ENCODE peak calls at places on chromosomes 6 and 20, in four cellular contexts. W is cardiac muscle cell, G is HAP-1, I is BJ. F is an unnamed sample.

GRCh38 chr6:129153257-129153656 is 270.3 kb downstream of the LAMA2 start:
- DNase-seq in W (no peak), G (no peak), I (no peak), F (no peak)

GRCh38 chr6:38876470-38876869 is 161.4 kb downstream of the DNAH8 start:
- DNase-seq in W (peak; percentile 58), G (no peak), I (no peak), F (no peak)

GRCh38 chr20:53900380-53900999 is 169.9 kb downstream of the BCAS1 start:
- DNase-seq in W (peak; percentile 70), G (no peak), I (peak; percentile 69), F (peak; percentile 79)

GRCh38 chr6:137728386-137729349 is 138.4 kb upstream of the TNFAIP3 start:
- DNase-seq in W (peak; percentile 96), G (peak; percentile 43), I (no peak), F (peak; percentile 97)

GRCh38 chr20:15498926-15499325 is 1074.3 kb downstream of the KIF16B start:
- DNase-seq in W (no peak), G (no peak), I (no peak), F (no peak)

GRCh38 chr20:51419646-51420045 is 122.9 kb downstream of the NFATC2 start:
- DNase-seq in W (no peak), G (no peak), I (no peak), F (no peak)

GRCh38 chr6:104633125-104633524 is 226.6 kb downstream of the HACE1 start:
- DNase-seq in W (peak; percentile 59), G (no peak), I (no peak), F (no peak)

GRCh38 chr6:5146396-5146795 is 61.3 kb downstream of the PPP1R3G start:
- DNase-seq in W (no peak), G (no peak), I (no peak), F (no peak)

GRCh38 chr6:112109267-112109666 is 21.9 kb downstream of the FAM229B start:
- DNase-seq in W (no peak), G (no peak), I (no peak), F (no peak)

GRCh38 chr20:43460172-43460829 is 2.6 kb downstream of the SRSF6 start:
- DNase-seq in W (no peak), G (no peak), I (no peak), F (no peak)

GRCh38 chr20:63591786-63592355 is 17.8 kb upstream of the HELZ2 start:
- DNase-seq in W (no peak), G (no peak), I (no peak), F (no peak)

GRCh38 chr6:166619912-166620311 is 7.1 kb downstream of the RPS6KA2 start:
- DNase-seq in W (peak; percentile 98), G (no peak), I (peak; percentile 98), F (peak; percentile 67)

GRCh38 chr20:14235355-14235754 is 102.1 kb downstream of the FLRT3 start:
- DNase-seq in W (peak; percentile 21), G (no peak), I (peak; percentile 65), F (peak; percentile 26)

GRCh38 chr6:143902827-143903226 is 38.6 kb downstream of the ZC2HC1B start:
- DNase-seq in W (no peak), G (no peak), I (no peak), F (no peak)

GRCh38 chr20:57996465-57996864 is 232.0 kb downstream of the ANKRD60 start:
- DNase-seq in W (no peak), G (no peak), I (no peak), F (no peak)

GRCh38 chr20:12677925-12678324 is 330.8 kb upstream of the SPTLC3 start:
- DNase-seq in W (no peak), G (no peak), I (no peak), F (no peak)

GRCh38 chr20:33999025-33999629 is 5.4 kb downstream of the RALY start:
- DNase-seq in W (no peak), G (no peak), I (no peak), F (no peak)

GRCh38 chr6:51718533-51718932 is 368.9 kb downstream of the PKHD1 start:
- DNase-seq in W (no peak), G (no peak), I (no peak), F (no peak)

GRCh38 chr20:49969234-49969633 is 13.5 kb upstream of the SNAI1 start:
- DNase-seq in W (no peak), G (no peak), I (no peak), F (no peak)
- H3K4me3 ChIP-seq in W (no peak overlapping the region), G (no peak overlapping the region), I (no peak overlapping the region), F (no peak overlapping the region)

GRCh38 chr6:16243664-16244063 is 5.3 kb downstream of the GMPR start:
- DNase-seq in W (no peak), G (no peak), I (no peak), F (no peak)

GRCh38 chr6:16243055-16243454 is 4.7 kb downstream of the GMPR start:
- DNase-seq in W (peak; percentile 74), G (no peak), I (peak; percentile 28), F (no peak)

GRCh38 chr6:16248271-16248670 is 9.9 kb downstream of the GMPR start:
- DNase-seq in W (no peak), G (no peak), I (no peak), F (no peak)

GRCh38 chr6:16244446-16244845 is 6.1 kb downstream of the GMPR start:
- DNase-seq in W (peak; percentile 32), G (no peak), I (no peak), F (no peak)

GRCh38 chr6:16244869-16245451 is 6.6 kb downstream of the GMPR start:
- DNase-seq in W (peak; percentile 24), G (no peak), I (no peak), F (no peak)
- H3K4me3 ChIP-seq in W (no peak overlapping the region), G (no peak overlapping the region), I (no peak overlapping the region), F (no peak overlapping the region)

GRCh38 chr6:81750660-81751387 is 1.7 kb downstream of the TENT5A start:
- DNase-seq in W (no peak), G (no peak), I (no peak), F (no peak)
- H3K4me3 ChIP-seq in W (peak overlapping the region; percentile 78), G (peak overlapping the region; percentile 55), I (peak overlapping the region; percentile 95), F (peak overlapping the region; percentile 87)

DNA sequence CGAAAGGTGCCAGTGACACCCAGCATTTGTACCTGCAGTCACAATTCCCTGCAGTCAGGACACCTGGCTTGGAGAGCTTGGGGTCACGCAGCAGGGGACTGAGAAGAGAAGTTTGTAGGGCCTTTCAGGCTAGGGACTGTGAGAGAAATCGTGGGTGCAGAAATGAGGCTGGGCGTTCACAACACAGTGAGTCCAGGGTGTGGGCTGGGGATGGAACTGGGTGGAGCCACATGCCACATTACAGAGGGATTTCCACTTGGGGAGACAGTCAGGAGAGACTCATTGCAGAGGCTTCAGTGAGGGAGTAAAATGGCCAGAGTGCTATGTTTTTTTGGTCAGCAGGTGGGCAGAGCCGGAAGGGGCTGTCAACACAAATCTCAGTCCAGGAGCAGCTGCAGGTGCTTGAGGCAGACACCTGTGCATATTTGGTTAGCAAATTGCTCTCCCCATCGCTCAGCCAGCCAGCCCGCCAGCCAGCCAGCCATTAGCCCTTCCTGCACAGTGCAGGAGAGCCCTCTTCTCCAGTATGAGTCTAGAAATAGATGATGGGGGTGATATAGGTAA is 7.4 kb downstream of the ITPR3 start:
- DNase-seq in W (no peak), G (no peak), I (no peak), F (no peak)
- H3K4me3 ChIP-seq in W (no peak overlapping the region), G (no peak overlapping the region), I (no peak overlapping the region), F (no peak overlapping the region)

GRCh38 chr6:34580707-34581560 is 24.8 kb upstream of the SPDEF start:
- DNase-seq in W (peak; percentile 78), G (no peak), I (no peak), F (no peak)

GRCh38 chr6:34576286-34576955 is 20.3 kb upstream of the SPDEF start:
- DNase-seq in W (no peak), G (no peak), I (no peak), F (no peak)

GRCh38 chr6:34575326-34575725 is 19.2 kb upstream of the SPDEF start:
- DNase-seq in W (no peak), G (no peak), I (no peak), F (no peak)

GRCh38 chr6:34581561-34581920 is 25.4 kb upstream of the SPDEF start:
- DNase-seq in W (no peak), G (no peak), I (no peak), F (no peak)

DNA sequence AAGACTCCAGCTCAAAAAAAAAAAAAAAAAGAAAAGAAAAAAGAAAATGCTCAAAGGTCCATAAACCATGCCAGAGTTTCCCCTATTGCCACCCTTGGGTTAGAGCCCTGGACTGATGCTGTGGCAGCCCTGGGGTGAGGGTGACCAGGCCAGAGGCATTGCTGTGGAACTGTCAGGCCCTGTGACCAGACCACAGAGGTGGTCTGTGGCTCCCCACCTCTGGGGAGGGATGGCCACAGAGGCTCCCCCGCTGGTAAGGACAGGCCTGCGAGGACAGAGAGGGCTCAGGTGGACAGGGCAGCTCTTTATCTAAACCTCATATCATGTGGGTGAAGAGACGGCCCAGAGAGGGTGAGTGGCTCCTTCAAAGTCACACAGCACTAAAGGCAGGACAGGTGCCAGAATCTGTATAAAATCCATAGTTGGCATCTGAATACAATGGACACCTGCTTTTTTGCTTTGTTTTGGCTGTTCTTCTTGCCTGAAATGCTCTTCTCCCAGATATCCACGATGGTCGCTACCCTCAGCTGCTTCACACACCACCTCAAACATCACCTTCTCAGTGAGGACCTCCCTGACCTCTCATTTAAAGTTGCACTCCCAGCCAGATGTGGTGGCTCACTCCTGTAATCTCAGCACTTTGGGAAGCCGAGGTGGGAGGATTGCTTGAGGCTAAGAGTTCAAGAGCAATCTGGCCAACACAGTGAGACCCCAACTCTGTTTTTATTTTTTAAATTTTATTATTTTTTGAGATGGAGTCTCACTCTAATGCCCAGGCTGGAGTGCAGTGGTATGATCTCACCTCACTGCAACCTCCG is 22.5 kb upstream of the SPDEF start:
- DNase-seq in W (no peak), G (no peak), I (no peak), F (no peak)
- H3K4me3 ChIP-seq in W (no peak overlapping the region), G (no peak overlapping the region), I (no peak overlapping the region), F (no peak overlapping the region)

DNA sequence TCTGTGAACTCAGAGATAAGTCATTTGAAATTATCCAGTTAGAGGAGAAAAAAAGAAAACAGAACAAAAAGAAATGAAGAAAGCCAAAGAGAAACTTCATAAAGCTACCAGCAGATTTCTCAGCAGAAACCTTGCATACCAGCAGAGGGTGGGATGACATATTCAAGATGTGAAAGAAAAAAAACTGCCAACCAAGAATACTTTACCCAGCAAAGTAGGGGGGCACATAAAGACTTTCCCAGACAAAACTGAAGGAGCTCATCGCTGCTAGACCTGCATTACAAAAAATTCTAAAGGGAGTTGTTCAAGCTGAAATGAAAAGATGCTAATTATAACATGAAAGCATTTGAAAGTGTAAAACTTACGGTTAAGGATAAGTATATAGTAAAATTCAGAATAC is 246.3 kb downstream of the FNDC1 start:
- DNase-seq in W (no peak), G (no peak), I (no peak), F (no peak)
- H3K4me3 ChIP-seq in W (no peak overlapping the region), G (no peak overlapping the region), I (no peak overlapping the region), F (no peak overlapping the region)